ENCODE peak calls at places on chromosomes 11 and 22, in eight cellular contexts. K is body of pancreas; T is iris pigment epithelial cell; W is activated CD4-positive, alpha-beta memory T cell treated with anti-CD3 and anti-CD28 coated beads, Interleukin-2, amount 10 ng/mL, durations not matched to agents 7 days and 5 days; N is suprapubic skin; C is stimulated activated CD4-positive, alpha-beta T cell treated with anti-CD3 and anti-CD28 coated beads, Interleukin-2, amount 100 ng/mL, for 24 hours; R is activated CD4-positive, alpha-beta T cell treated with anti-CD3 and anti-CD28 coated beads, Interleukin-2, amount 50 U/mL, for 24 hours; O is NCI-H510A treated with DMSO at 0.1 percent for 48 hours. M is an unnamed sample.

GRCh38 chr22:49321477-49322055 is 506.1 kb downstream of the BRD1 start:
- DNase-seq in K (no peak), T (no peak), W (peak; percentile 9), N (no peak), C (no peak), R (no peak), O (peak; percentile 12), M (no peak)

GRCh38 chr11:129997513-129997912 is 5.1 kb downstream of the PRDM10 start:
- DNase-seq in K (no peak), T (no peak), W (no peak), N (no peak), C (no peak), R (no peak), O (no peak), M (no peak)

GRCh38 chr22:17729561-17729960 is 44.7 kb downstream of the BID start:
- DNase-seq in K (no peak), T (no peak), W (no peak), N (no peak), C (no peak), R (no peak), O (no peak), M (no peak)

GRCh38 chr11:63845305-63845704 is 6.4 kb downstream of the MARK2 start:
- DNase-seq in K (no peak), T (peak; percentile 88), W (no peak), N (no peak), C (no peak), R (no peak), O (no peak), M (no peak)

GRCh38 chr22:31089101-31090100 is 8.3 kb downstream of the SMTN start:
- DNase-seq in K (no peak), T (no peak), W (peak; percentile 46), N (no peak), C (peak; percentile 46), R (no peak), O (no peak), M (peak; percentile 3)

GRCh38 chr11:88338223-88338661 is 706 bp upstream of the CTSC start:
- DNase-seq in K (peak; percentile 61), T (peak; percentile 94), W (peak; percentile 66), N (peak; percentile 65), C (peak; percentile 48), R (no peak), O (peak; percentile 82), M (no peak)

GRCh38 chr11:87662287-87662686 is 513.0 kb downstream of the RAB38 start:
- DNase-seq in K (no peak), T (no peak), W (no peak), N (no peak), C (no peak), R (no peak), O (no peak), M (no peak)

GRCh38 chr22:37982938-37983859 is 1.2 kb downstream of the SOX10 start:
- DNase-seq in K (no peak), T (no peak), W (no peak), N (no peak), C (no peak), R (no peak), O (no peak), M (no peak)

GRCh38 chr22:30947821-30948454 is 20.6 kb downstream of the MORC2 start:
- DNase-seq in K (no peak), T (peak; percentile 61), W (no peak), N (no peak), C (no peak), R (no peak), O (peak; percentile 13), M (no peak)

M was measured in NCI-H1930.